ENCODE peak calls at places on chromosomes 16 and 17, in ten cellular contexts. I, Q, P, Z, J, U, F, B, X and T are unnamed samples.

GRCh38 chr16:52535076-52535475 is 11.9 kb downstream of the TOX3 start:
- DNase-seq in X (no peak), B (no peak), J (no peak), U (no peak), P (no peak), Z (no peak), I (no peak), F (no peak), Q (no peak), T (no peak)

GRCh38 chr16:82580293-82580900 is 46.4 kb upstream of the CDH13 start:
- DNase-seq in F (no peak), X (no peak), P (peak), I (no peak), Z (no peak), J (peak), U (no peak), Q (no peak), B (no peak), T (peak)

GRCh38 chr17:67995568-67996191 is 589 bp downstream of the C17orf58 start:
- DNase-seq in I (no peak), B (no peak), F (no peak), Q (peak), P (peak), Z (peak), X (peak), J (peak), U (peak), T (no peak)

GRCh38 chr17:11493947-11494346 is 104.3 kb upstream of the DNAH9 start:
- DNase-seq in I (no peak), J (no peak), Z (no peak), U (no peak), Q (no peak), X (no peak), B (no peak), F (no peak), P (no peak), T (no peak)

GRCh38 chr16:84913315-84913714 is 93.5 kb downstream of the CRISPLD2 start:
- DNase-seq in Z (no peak), Q (no peak), X (peak), I (no peak), B (no peak), U (peak), P (no peak), J (peak), F (peak), T (peak)

GRCh38 chr17:4972752-4973151 is 5.1 kb upstream of the SPAG7 start:
- DNase-seq in F (no peak), Q (no peak), I (no peak), Z (no peak), J (no peak), U (no peak), X (no peak), P (no peak), B (no peak), T (no peak)

GRCh38 chr16:54812229-54812628 is 118.4 kb upstream of the IRX5 start:
- DNase-seq in X (no peak), J (no peak), B (no peak), F (no peak), P (no peak), Z (no peak), Q (no peak), I (no peak), U (no peak), T (no peak)

GRCh38 chr17:78742901-78743300 is 39.2 kb downstream of the CYTH1 start:
- DNase-seq in B (no peak), P (no peak), X (no peak), Q (no peak), U (no peak), Z (no peak), F (no peak), J (no peak), I (no peak), T (no peak)

GRCh38 chr17:17108681-17109049 is 66.4 kb downstream of the MPRIP start:
- DNase-seq in B (no peak), F (no peak), Q (no peak), U (peak), P (no peak), J (peak), X (no peak), Z (no peak), I (peak), T (no peak)

GRCh38 chr16:17827313-17827712 is 356.6 kb upstream of the XYLT1 start:
- DNase-seq in I (no peak), B (no peak), X (no peak), Z (no peak), J (no peak), Q (no peak), P (no peak), U (no peak), F (no peak), T (no peak)

GRCh38 chr17:33055746-33056145 is 64.1 kb downstream of the SPACA3 start:
- DNase-seq in F (no peak), X (no peak), I (no peak), B (no peak), Z (no peak), U (no peak), P (no peak), Q (no peak), J (no peak), T (no peak)

GRCh38 chr17:44655983-44656700 is at the start of gene MEIOC:
- DNase-seq in J (no peak), X (no peak), Z (peak), P (peak), F (no peak), Q (no peak), U (no peak), I (no peak), B (no peak), T (peak)

GRCh38 chr17:80783971-80784370 is 207.7 kb upstream of the CHMP6 start:
- DNase-seq in P (no peak), F (no peak), I (peak), Z (no peak), X (no peak), B (no peak), U (no peak), J (no peak), Q (no peak), T (no peak)

GRCh38 chr17:27471321-27472269 is 15.3 kb downstream of the KSR1 start:
- DNase-seq in F (no peak), I (no peak), U (no peak), P (no peak), B (no peak), Q (no peak), X (no peak), Z (no peak), J (no peak), T (no peak)

GRCh38 chr16:89360760-89361435 is 129.5 kb downstream of the ANKRD11 start:
- DNase-seq in P (no peak), X (no peak), U (peak), F (no peak), J (no peak), Q (no peak), B (no peak), I (no peak), Z (no peak), T (no peak)

GRCh38 chr16:87723224-87723619 is 42.6 kb downstream of the KLHDC4 start:
- DNase-seq in F (peak), P (no peak), Z (no peak), B (no peak), J (no peak), I (no peak), Q (no peak), U (peak), X (no peak), T (peak)
- H3K4me3 ChIP-seq in F (no peak), P (no peak), Z (no peak), B (no peak), J (no peak), I (no peak), Q (no peak), U (no peak), X (no peak), T (no peak)

GRCh38 chr17:65070620-65071019 is 14.1 kb upstream of the GNA13 start:
- DNase-seq in Q (no peak), U (no peak), X (no peak), B (no peak), Z (no peak), P (no peak), J (no peak), I (no peak), F (no peak), T (no peak)
- TF ChIP-seq POLR2A in Q (no peak), U (no peak), X (no peak), B (no peak), Z (no peak), P (no peak), J (no peak), I (no peak), F (no peak), T (no peak)

GRCh38 chr17:63477471-63478440 is 895 bp downstream of the ACE start:
- DNase-seq in X (no peak), U (no peak), Q (no peak), B (no peak), J (no peak), F (no peak), Z (peak), P (no peak), I (no peak), T (no peak)
- H3K4me3 ChIP-seq in X (peak), U (no peak), Q (peak), B (peak), J (peak), F (peak), Z (peak), P (peak), I (peak), T (peak)

DNA sequence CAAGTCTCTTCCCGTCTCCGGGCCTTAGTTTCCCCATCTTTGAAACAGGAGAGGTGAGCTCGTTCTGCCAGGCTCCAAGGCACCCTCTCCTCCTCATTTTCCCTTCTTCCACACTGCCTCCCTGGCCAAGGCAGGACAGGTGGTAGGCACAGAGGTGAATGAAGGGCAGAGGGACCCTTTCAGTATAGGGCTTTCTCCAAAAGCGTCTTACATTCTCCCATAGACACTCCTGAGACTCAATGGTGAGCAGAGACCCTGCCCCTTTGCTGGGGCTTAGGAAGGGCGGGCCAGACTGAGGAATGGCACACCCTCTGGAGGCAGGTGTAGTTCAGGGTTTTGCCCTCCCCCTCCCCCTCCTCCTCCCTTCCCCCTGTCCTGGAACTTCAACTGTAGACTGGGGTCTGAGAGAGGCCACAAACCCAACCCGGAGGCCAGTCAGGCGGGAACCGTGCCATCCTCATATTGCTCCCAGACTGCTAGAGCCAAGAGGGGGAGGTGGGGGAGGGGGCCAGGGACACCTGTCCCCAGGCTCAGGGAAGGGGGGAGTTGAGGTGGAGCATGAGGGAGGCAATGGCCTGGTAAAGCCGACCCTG is 1.9 kb downstream of the PLEKHH3 start:
- DNase-seq in U (peak), J (peak), B (no peak), P (no peak), I (no peak), F (no peak), Z (no peak), X (no peak), Q (peak), T (no peak)
- TF ChIP-seq POLR2A in U (peak), J (no peak), B (no peak), P (no peak), I (no peak), F (no peak), Z (no peak), X (no peak), Q (no peak), T (no peak)

GRCh38 chr17:72122668-72123495 is 2.1 kb downstream of the SOX9 start:
- DNase-seq in Z (peak), F (no peak), Q (no peak), U (peak), X (no peak), I (no peak), B (no peak), J (no peak), P (no peak), T (peak)
- H3K4me3 ChIP-seq in Z (peak), F (peak), Q (peak), U (peak), X (no peak), I (peak), B (peak), J (peak), P (peak), T (peak)

GRCh38 chr16:11712122-11712521 is 30.5 kb downstream of the TXNDC11 start:
- DNase-seq in I (no peak), U (no peak), P (no peak), Z (no peak), B (no peak), J (no peak), X (no peak), Q (no peak), F (no peak), T (no peak)
- TF ChIP-seq POLR2A in I (no peak), U (no peak), P (no peak), Z (no peak), B (no peak), J (no peak), X (no peak), Q (no peak), F (no peak), T (no peak)

DNA sequence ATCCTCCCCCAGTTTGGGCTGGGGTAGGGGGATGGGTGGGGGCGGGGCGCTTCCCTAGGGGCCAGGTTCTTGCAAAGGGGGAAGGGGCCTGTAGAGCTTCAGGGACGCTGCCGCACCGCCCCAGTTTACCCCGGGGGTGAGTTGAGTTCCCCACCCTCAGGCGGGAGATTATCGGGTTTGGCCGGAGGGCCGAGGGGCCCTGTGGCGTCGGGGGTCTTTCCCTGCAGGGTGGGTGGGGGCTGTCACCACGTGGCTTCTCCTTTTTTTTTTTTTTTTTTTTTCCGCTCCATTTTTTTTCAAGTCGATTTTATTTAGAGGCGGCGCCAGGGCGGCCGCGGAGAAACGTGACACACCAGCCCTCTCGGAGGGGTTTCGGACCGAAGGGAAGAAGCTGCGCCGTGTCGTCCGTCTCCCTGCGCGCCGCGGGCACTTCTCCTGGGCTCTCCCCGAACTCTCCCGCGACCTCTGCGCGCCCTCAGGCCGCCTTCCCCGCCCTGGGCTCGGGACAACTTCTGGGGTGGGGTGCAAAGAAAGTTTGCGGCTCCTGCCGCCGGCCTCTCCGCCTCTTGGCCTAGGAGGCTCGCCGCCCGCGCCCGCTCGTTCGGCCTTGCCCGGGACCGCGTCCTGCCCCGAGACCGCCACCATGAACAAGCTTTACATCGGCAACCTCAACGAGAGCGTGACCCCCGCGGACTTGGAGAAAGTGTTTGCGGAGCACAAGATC is at the start of gene IGF2BP1:
- DNase-seq in B (no peak), U (no peak), P (peak), F (no peak), X (no peak), I (no peak), Q (no peak), J (no peak), Z (peak), T (no peak)
- H3K4me3 ChIP-seq in B (peak), U (no peak), P (peak), F (peak), X (peak), I (no peak), Q (peak), J (no peak), Z (no peak), T (peak)

GRCh38 chr17:56887105-56887504 is 26.7 kb downstream of the TRIM25 start:
- DNase-seq in F (no peak), U (no peak), Q (no peak), B (no peak), I (no peak), J (no peak), Z (no peak), X (no peak), P (no peak), T (no peak)

GRCh38 chr17:56887552-56888467 is 26.0 kb downstream of the TRIM25 start:
- DNase-seq in B (no peak), P (no peak), J (no peak), Z (no peak), U (no peak), F (no peak), I (no peak), Q (no peak), X (no peak), T (no peak)

GRCh38 chr17:56890390-56890789 is 23.5 kb downstream of the TRIM25 start:
- DNase-seq in F (no peak), X (no peak), P (no peak), U (no peak), Q (no peak), I (no peak), Z (no peak), B (no peak), J (no peak), T (no peak)

GRCh38 chr17:56884483-56885144 is 29.2 kb downstream of the TRIM25 start:
- DNase-seq in Q (no peak), J (no peak), I (no peak), P (no peak), B (no peak), Z (no peak), U (no peak), F (no peak), X (no peak), T (no peak)

DNA sequence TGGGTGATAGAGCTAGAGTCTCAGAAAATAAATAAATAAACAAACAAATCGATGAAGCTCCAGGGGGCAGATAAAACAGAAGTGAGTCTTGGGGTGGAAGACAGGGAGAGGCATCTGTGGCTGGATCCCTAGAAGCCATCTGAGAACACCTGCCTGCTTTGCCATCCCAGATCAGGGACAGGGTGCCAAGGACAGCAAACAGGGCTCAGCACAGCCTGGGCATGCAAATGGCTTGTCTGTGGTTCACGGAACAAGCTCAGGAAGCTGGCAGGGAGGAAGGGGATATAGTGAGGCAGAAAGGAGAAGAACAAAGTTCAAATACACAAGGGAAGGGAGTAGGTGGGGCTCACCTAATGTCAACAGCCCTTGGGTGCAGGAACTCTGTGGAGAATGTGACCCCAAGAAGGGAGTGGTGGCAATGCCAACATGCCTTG is 27.5 kb downstream of the TRIM25 start:
- DNase-seq in J (no peak), Q (no peak), U (no peak), P (no peak), F (no peak), Z (no peak), I (no peak), X (no peak), B (no peak), T (no peak)
- TF ChIP-seq POLR2A in J (no peak), Q (no peak), U (no peak), P (no peak), F (no peak), Z (no peak), I (no peak), X (no peak), B (no peak), T (no peak)

DNA sequence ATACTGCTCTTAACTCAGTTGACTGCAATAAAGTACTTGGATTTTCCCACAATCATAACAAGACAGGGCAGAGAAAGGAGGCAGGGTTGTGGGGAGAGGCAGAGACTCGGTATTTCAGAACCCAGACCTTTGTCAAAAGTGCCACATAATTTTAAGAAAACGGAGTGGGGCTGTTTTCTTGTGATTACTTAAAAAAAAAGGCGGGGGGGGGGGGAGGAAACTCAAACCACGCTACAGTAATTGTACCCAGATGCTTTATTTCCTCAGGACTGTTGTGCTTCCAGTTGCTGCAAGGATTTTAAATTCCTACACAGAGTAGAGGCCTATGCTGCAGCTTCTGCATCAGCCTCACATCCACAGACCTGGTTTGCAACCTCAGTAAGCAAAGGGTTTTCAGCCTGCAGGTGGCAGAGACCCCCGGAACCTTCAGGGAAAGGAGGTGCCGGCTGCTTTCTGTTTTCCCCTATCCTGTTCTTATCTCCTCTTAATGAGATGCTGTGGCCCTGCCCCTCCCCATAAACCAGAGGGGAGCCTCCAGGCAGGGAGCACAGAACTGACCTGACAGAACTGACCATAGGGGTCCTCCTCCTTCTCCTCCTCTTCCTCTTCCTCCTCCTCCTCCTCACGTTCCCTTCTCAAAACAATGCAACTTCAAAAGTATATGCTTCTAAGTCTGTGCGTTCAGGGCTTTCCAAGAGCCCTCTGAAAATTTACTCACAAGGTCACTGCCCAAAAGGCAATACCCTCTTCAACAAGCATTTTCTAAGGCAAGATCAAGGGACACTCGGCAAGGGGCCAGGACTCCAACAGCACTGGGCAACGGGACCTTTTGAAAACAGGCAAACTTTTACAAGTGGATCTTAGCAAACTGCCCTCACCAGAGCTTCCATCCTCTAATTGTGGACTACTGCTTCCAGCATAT is 7.5 kb downstream of the AXIN2 start:
- DNase-seq in U (no peak), J (no peak), P (no peak), X (no peak), B (no peak), Z (no peak), I (no peak), Q (no peak), F (no peak), T (no peak)
- H3K4me3 ChIP-seq in U (no peak), J (no peak), P (no peak), X (no peak), B (no peak), Z (no peak), I (no peak), Q (peak), F (no peak), T (no peak)

GRCh38 chr17:65055708-65056638 is 567 bp downstream of the GNA13 start:
- DNase-seq in P (peak), Q (peak), U (peak), J (peak), I (peak), X (peak), B (no peak), Z (peak), F (peak), T (peak)
- TF ChIP-seq POLR2A in P (peak), Q (no peak), U (no peak), J (peak), I (no peak), X (peak), B (peak), Z (peak), F (no peak), T (peak)